ENCODE peak calls at places on chromosomes 5 and 9, in eight cellular contexts. One of them, this sample, is unnamed.

GRCh38 chr9:122346478-122347347 is 24.1 kb upstream of the PTGS1 start:
- DNase-seq in NB4: no peak
- DNase-seq in astrocyte of the spinal cord: peak; percentile 11
- DNase-seq in NCI-H1092: no peak
- DNase-seq in AG09309: no peak
- DNase-seq in AG04450: no peak
- DNase-seq in NCI-H1930: no peak
- DNase-seq in GM10248: no peak
- DNase-seq in this sample: no peak

GRCh38 chr9:109181284-109181683 is 14.2 kb upstream of the FRRS1L start:
- DNase-seq in NB4: no peak
- DNase-seq in astrocyte of the spinal cord: no peak
- DNase-seq in NCI-H1092: no peak
- DNase-seq in AG09309: no peak
- DNase-seq in AG04450: no peak
- DNase-seq in NCI-H1930: no peak
- DNase-seq in GM10248: peak; percentile 53
- DNase-seq in this sample: no peak

GRCh38 chr9:98781588-98782383 is 14.6 kb downstream of the ANKS6 start:
- DNase-seq in NB4: no peak
- DNase-seq in astrocyte of the spinal cord: no peak
- DNase-seq in NCI-H1092: no peak
- DNase-seq in AG09309: no peak
- DNase-seq in AG04450: no peak
- DNase-seq in NCI-H1930: no peak
- DNase-seq in GM10248: no peak
- DNase-seq in this sample: no peak

GRCh38 chr9:79357185-79357584 is 214.6 kb upstream of the TLE4 start:
- DNase-seq in NB4: no peak
- DNase-seq in astrocyte of the spinal cord: no peak
- DNase-seq in NCI-H1092: no peak
- DNase-seq in AG09309: no peak
- DNase-seq in AG04450: no peak
- DNase-seq in NCI-H1930: no peak
- DNase-seq in GM10248: no peak
- DNase-seq in this sample: no peak

GRCh38 chr5:7856855-7857254 is 5.9 kb upstream of the CFAP90 start:
- DNase-seq in NB4: peak; percentile 78
- DNase-seq in astrocyte of the spinal cord: peak; percentile 22
- DNase-seq in NCI-H1092: no peak
- DNase-seq in AG09309: no peak
- DNase-seq in AG04450: no peak
- DNase-seq in NCI-H1930: peak; percentile 51
- DNase-seq in GM10248: peak; percentile 27
- DNase-seq in this sample: no peak

GRCh38 chr9:16487915-16488314 is 382.6 kb downstream of the BNC2 start:
- DNase-seq in NB4: no peak
- DNase-seq in astrocyte of the spinal cord: no peak
- DNase-seq in NCI-H1092: no peak
- DNase-seq in AG09309: no peak
- DNase-seq in AG04450: no peak
- DNase-seq in NCI-H1930: no peak
- DNase-seq in GM10248: no peak
- DNase-seq in this sample: no peak

GRCh38 chr5:79484731-79485130 is 29.2 kb downstream of the HOMER1 start:
- DNase-seq in NB4: no peak
- DNase-seq in astrocyte of the spinal cord: no peak
- DNase-seq in NCI-H1092: no peak
- DNase-seq in AG09309: no peak
- DNase-seq in AG04450: no peak
- DNase-seq in NCI-H1930: no peak
- DNase-seq in GM10248: no peak
- DNase-seq in this sample: peak; percentile 31

GRCh38 chr9:110880123-110880522 is 158.1 kb downstream of the LPAR1 start:
- DNase-seq in NB4: no peak
- DNase-seq in astrocyte of the spinal cord: peak; percentile 75
- DNase-seq in NCI-H1092: no peak
- DNase-seq in AG09309: peak; percentile 71
- DNase-seq in AG04450: peak; percentile 85
- DNase-seq in NCI-H1930: no peak
- DNase-seq in GM10248: no peak
- DNase-seq in this sample: peak; percentile 79

GRCh38 chr5:67038817-67039603 is 157.6 kb downstream of the CD180 start:
- DNase-seq in NB4: no peak
- DNase-seq in astrocyte of the spinal cord: peak; percentile 69
- DNase-seq in NCI-H1092: no peak
- DNase-seq in AG09309: no peak
- DNase-seq in AG04450: peak; percentile 53
- DNase-seq in NCI-H1930: no peak
- DNase-seq in GM10248: no peak
- DNase-seq in this sample: peak; percentile 72

GRCh38 chr5:78667461-78668103 is 19.0 kb upstream of the LHFPL2 start:
- DNase-seq in NB4: no peak
- DNase-seq in astrocyte of the spinal cord: no peak
- DNase-seq in NCI-H1092: no peak
- DNase-seq in AG09309: no peak
- DNase-seq in AG04450: no peak
- DNase-seq in NCI-H1930: no peak
- DNase-seq in GM10248: no peak
- DNase-seq in this sample: no peak

GRCh38 chr5:41527201-41527779 is 16.9 kb upstream of the PLCXD3 start:
- DNase-seq in NB4: no peak
- DNase-seq in astrocyte of the spinal cord: peak; percentile 95
- DNase-seq in NCI-H1092: no peak
- DNase-seq in AG09309: peak; percentile 90
- DNase-seq in AG04450: peak; percentile 84
- DNase-seq in NCI-H1930: no peak
- DNase-seq in GM10248: no peak
- DNase-seq in this sample: peak; percentile 75

GRCh38 chr5:168023190-168023589 is 268.3 kb upstream of the WWC1 start:
- DNase-seq in NB4: no peak
- DNase-seq in astrocyte of the spinal cord: no peak
- DNase-seq in NCI-H1092: peak; percentile 11
- DNase-seq in AG09309: no peak
- DNase-seq in AG04450: no peak
- DNase-seq in NCI-H1930: no peak
- DNase-seq in GM10248: no peak
- DNase-seq in this sample: no peak

GRCh38 chr5:96709152-96709821 is 47.1 kb downstream of the CAST start:
- DNase-seq in NB4: no peak
- DNase-seq in astrocyte of the spinal cord: peak; percentile 80
- DNase-seq in NCI-H1092: no peak
- DNase-seq in AG09309: peak; percentile 42
- DNase-seq in AG04450: no peak
- DNase-seq in NCI-H1930: no peak
- DNase-seq in GM10248: no peak
- DNase-seq in this sample: peak; percentile 47

GRCh38 chr9:5509573-5509972 is 758 bp upstream of the PDCD1LG2 start:
- DNase-seq in NB4: no peak
- DNase-seq in astrocyte of the spinal cord: peak; percentile 93
- DNase-seq in NCI-H1092: no peak
- DNase-seq in AG09309: peak; percentile 75
- DNase-seq in AG04450: peak; percentile 90
- DNase-seq in NCI-H1930: no peak
- DNase-seq in GM10248: no peak
- DNase-seq in this sample: peak; percentile 98

GRCh38 chr9:23321049-23321448 is 505.0 kb downstream of the ELAVL2 start:
- DNase-seq in NB4: no peak
- DNase-seq in astrocyte of the spinal cord: no peak
- DNase-seq in NCI-H1092: no peak
- DNase-seq in AG09309: no peak
- DNase-seq in AG04450: no peak
- DNase-seq in NCI-H1930: no peak
- DNase-seq in GM10248: no peak
- DNase-seq in this sample: no peak

GRCh38 chr5:168724227-168724626 is 145.1 kb upstream of the PANK3 start:
- DNase-seq in NB4: no peak
- DNase-seq in astrocyte of the spinal cord: no peak
- DNase-seq in NCI-H1092: no peak
- DNase-seq in AG09309: no peak
- DNase-seq in AG04450: no peak
- DNase-seq in NCI-H1930: no peak
- DNase-seq in GM10248: no peak
- DNase-seq in this sample: no peak

GRCh38 chr9:75088646-75089368 is 493 bp downstream of the OSTF1 start:
- DNase-seq in NB4: peak; percentile 78
- DNase-seq in astrocyte of the spinal cord: peak; percentile 63
- DNase-seq in NCI-H1092: peak; percentile 23
- DNase-seq in AG09309: no peak
- DNase-seq in AG04450: no peak
- DNase-seq in NCI-H1930: peak; percentile 43
- DNase-seq in GM10248: peak; percentile 68
- DNase-seq in this sample: no peak

GRCh38 chr9:114078021-114078780 is at the start of gene AMBP:
- DNase-seq in NB4: peak; percentile 24
- DNase-seq in astrocyte of the spinal cord: no peak
- DNase-seq in NCI-H1092: no peak
- DNase-seq in AG09309: no peak
- DNase-seq in AG04450: no peak
- DNase-seq in NCI-H1930: no peak
- DNase-seq in GM10248: no peak
- DNase-seq in this sample: no peak

GRCh38 chr9:81080900-81081299 is 608.4 kb downstream of the TLE1 start:
- DNase-seq in NB4: no peak
- DNase-seq in astrocyte of the spinal cord: no peak
- DNase-seq in NCI-H1092: no peak
- DNase-seq in AG09309: no peak
- DNase-seq in AG04450: no peak
- DNase-seq in NCI-H1930: no peak
- DNase-seq in GM10248: no peak
- DNase-seq in this sample: no peak

GRCh38 chr5:143506881-143507552 is 103.5 kb upstream of the NR3C1 start:
- DNase-seq in NB4: no peak
- DNase-seq in astrocyte of the spinal cord: peak; percentile 84
- DNase-seq in NCI-H1092: no peak
- DNase-seq in AG09309: peak; percentile 93
- DNase-seq in AG04450: peak; percentile 81
- DNase-seq in NCI-H1930: no peak
- DNase-seq in GM10248: no peak
- DNase-seq in this sample: peak; percentile 79

GRCh38 chr9:135479469-135480052 is at the start of gene PPP1R26:
- DNase-seq in NB4: no peak
- DNase-seq in astrocyte of the spinal cord: no peak
- DNase-seq in NCI-H1092: no peak
- DNase-seq in AG09309: no peak
- DNase-seq in AG04450: no peak
- DNase-seq in NCI-H1930: peak; percentile 69
- DNase-seq in GM10248: no peak
- DNase-seq in this sample: no peak

GRCh38 chr5:146027746-146028145 is 77.6 kb downstream of the PLAC8L1 start:
- DNase-seq in NB4: no peak
- DNase-seq in astrocyte of the spinal cord: peak; percentile 21
- DNase-seq in NCI-H1092: no peak
- DNase-seq in AG09309: no peak
- DNase-seq in AG04450: no peak
- DNase-seq in NCI-H1930: no peak
- DNase-seq in GM10248: no peak
- DNase-seq in this sample: no peak

GRCh38 chr5:102889033-102889432 is 133.9 kb downstream of the PAM start:
- DNase-seq in NB4: no peak
- DNase-seq in astrocyte of the spinal cord: no peak
- DNase-seq in NCI-H1092: no peak
- DNase-seq in AG09309: no peak
- DNase-seq in AG04450: no peak
- DNase-seq in NCI-H1930: no peak
- DNase-seq in GM10248: no peak
- DNase-seq in this sample: no peak

GRCh38 chr5:132761321-132762240 is 14.4 kb downstream of the CCNI2 start:
- DNase-seq in NB4: no peak
- DNase-seq in astrocyte of the spinal cord: no peak
- DNase-seq in NCI-H1092: no peak
- DNase-seq in AG09309: no peak
- DNase-seq in AG04450: no peak
- DNase-seq in NCI-H1930: no peak
- DNase-seq in GM10248: no peak
- DNase-seq in this sample: no peak

GRCh38 chr5:179816401-179817070 is 4.2 kb upstream of the SQSTM1 start:
- DNase-seq in NB4: no peak
- DNase-seq in astrocyte of the spinal cord: no peak
- DNase-seq in NCI-H1092: no peak
- DNase-seq in AG09309: no peak
- DNase-seq in AG04450: no peak
- DNase-seq in NCI-H1930: no peak
- DNase-seq in GM10248: peak; percentile 44
- DNase-seq in this sample: no peak

GRCh38 chr5:135641329-135642178 is 62.8 kb upstream of the CXCL14 start:
- DNase-seq in NB4: no peak
- DNase-seq in astrocyte of the spinal cord: no peak
- DNase-seq in NCI-H1092: no peak
- DNase-seq in AG09309: no peak
- DNase-seq in AG04450: no peak
- DNase-seq in NCI-H1930: no peak
- DNase-seq in GM10248: no peak
- DNase-seq in this sample: no peak

GRCh38 chr5:120436996-120437395 is 27.1 kb upstream of the PRR16 start:
- DNase-seq in NB4: peak; percentile 4
- DNase-seq in astrocyte of the spinal cord: peak; percentile 74
- DNase-seq in NCI-H1092: no peak
- DNase-seq in AG09309: no peak
- DNase-seq in AG04450: no peak
- DNase-seq in NCI-H1930: no peak
- DNase-seq in GM10248: no peak
- DNase-seq in this sample: no peak

GRCh38 chr5:95866431-95867063 is 44.0 kb upstream of the GLRX start:
- DNase-seq in NB4: no peak
- DNase-seq in astrocyte of the spinal cord: peak; percentile 42
- DNase-seq in NCI-H1092: no peak
- DNase-seq in AG09309: no peak
- DNase-seq in AG04450: no peak
- DNase-seq in NCI-H1930: no peak
- DNase-seq in GM10248: no peak
- DNase-seq in this sample: no peak

GRCh38 chr5:151148583-151148982 is 9.0 kb downstream of the ANXA6 start:
- DNase-seq in NB4: peak; percentile 27
- DNase-seq in astrocyte of the spinal cord: no peak
- DNase-seq in NCI-H1092: no peak
- DNase-seq in AG09309: no peak
- DNase-seq in AG04450: no peak
- DNase-seq in NCI-H1930: no peak
- DNase-seq in GM10248: no peak
- DNase-seq in this sample: no peak